ENCODE peak calls at places on chromosomes 2 and 18, in nine cellular contexts. J, N, W, F, C, I, M, V and G are unnamed samples.

GRCh38 chr2:196783431-196784094 is 15.9 kb downstream of the GTF3C3 start:
- DNase-seq in J (no peak), N (peak; percentile 49), W (no peak), F (no peak), C (no peak), I (no peak), M (no peak), V (no peak), G (peak; percentile 61)

GRCh38 chr18:12362473-12363174 is 14.4 kb downstream of the AFG3L2 start:
- DNase-seq in J (no peak), N (no peak), W (no peak), F (no peak), C (no peak), I (no peak), M (no peak), V (no peak), G (no peak)

GRCh38 chr18:45920367-45920766 is 46.8 kb downstream of the EPG5 start:
- DNase-seq in J (peak; percentile 70), N (peak; percentile 30), W (peak; percentile 60), F (peak; percentile 81), C (peak; percentile 90), I (no peak), M (no peak), V (no peak), G (peak; percentile 51)

GRCh38 chr2:84905181-84906107 is at the start of gene TMSB10:
- DNase-seq in J (peak; percentile 90), N (peak; percentile 83), W (peak; percentile 93), F (peak; percentile 86), C (peak; percentile 91), I (peak; percentile 83), M (peak; percentile 81), V (no peak), G (peak; percentile 64)

GRCh38 chr18:3624818-3625716 is 175.1 kb downstream of the TGIF1 start:
- DNase-seq in J (peak; percentile 61), N (peak; percentile 96), W (peak; percentile 42), F (no peak), C (no peak), I (no peak), M (no peak), V (peak; percentile 86), G (peak; percentile 99)

GRCh38 chr2:205679410-205680009 is 2.8 kb upstream of the NRP2 start:
- DNase-seq in J (no peak), N (no peak), W (no peak), F (no peak), C (no peak), I (no peak), M (no peak), V (no peak), G (no peak)

GRCh38 chr2:127092306-127092705 is 14.6 kb downstream of the BIN1 start:
- DNase-seq in J (no peak), N (no peak), W (no peak), F (no peak), C (no peak), I (no peak), M (no peak), V (no peak), G (no peak)

GRCh38 chr2:224982226-224982625 is 60.0 kb downstream of the DOCK10 start:
- DNase-seq in J (no peak), N (peak; percentile 29), W (no peak), F (no peak), C (no peak), I (peak; percentile 22), M (no peak), V (no peak), G (peak; percentile 23)

GRCh38 chr2:37417321-37417720 is 72.9 kb downstream of the QPCT start:
- DNase-seq in J (no peak), N (peak; percentile 36), W (no peak), F (no peak), C (no peak), I (no peak), M (no peak), V (no peak), G (peak; percentile 65)

GRCh38 chr2:197707316-197708213 is 2.4 kb downstream of the MARS2 start:
- DNase-seq in J (no peak), N (peak; percentile 44), W (no peak), F (no peak), C (no peak), I (no peak), M (no peak), V (peak; percentile 24), G (peak; percentile 45)

GRCh38 chr2:120949027-120949956 is 213.6 kb downstream of the GLI2 start:
- DNase-seq in J (no peak), N (no peak), W (no peak), F (no peak), C (peak; percentile 73), I (no peak), M (no peak), V (no peak), G (no peak)

GRCh38 chr2:205024822-205025518 is 479.7 kb downstream of the PARD3B start:
- DNase-seq in J (no peak), N (peak; percentile 96), W (peak; percentile 13), F (no peak), C (no peak), I (no peak), M (no peak), V (peak; percentile 47), G (peak; percentile 97)

DNA sequence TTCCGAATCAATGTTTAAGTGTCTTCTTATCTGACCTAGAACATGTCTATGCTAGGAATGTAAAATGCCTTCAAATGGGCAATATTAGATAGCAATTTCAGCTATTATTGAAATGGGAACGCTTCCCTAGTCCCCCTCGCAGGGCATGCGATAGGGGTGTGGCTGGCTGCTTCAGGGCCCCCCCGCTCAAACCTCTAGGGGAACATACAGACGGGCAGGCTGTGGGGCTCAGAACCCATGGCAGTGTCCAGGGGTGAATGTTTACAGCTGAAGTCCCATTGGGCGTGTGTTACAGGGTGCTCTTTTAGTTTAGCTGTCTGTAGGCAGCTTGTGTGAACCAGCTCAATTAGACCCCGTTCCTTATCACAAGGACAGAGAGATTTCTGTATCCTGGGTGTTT is 315.9 kb downstream of the DSEL start:
- DNase-seq in J (no peak), N (no peak), W (no peak), F (no peak), C (no peak), I (no peak), M (no peak), V (no peak), G (no peak)
- TF ChIP-seq CTCF in J (no peak), N (no peak), W (no peak), F (no peak), C (no peak), I (no peak), M (no peak), V (no peak), G (no peak)

GRCh38 chr18:73136134-73136533 is 268.3 kb upstream of the NETO1 start:
- DNase-seq in J (no peak), N (no peak), W (no peak), F (no peak), C (no peak), I (no peak), M (no peak), V (no peak), G (peak; percentile 1)
- TF ChIP-seq CTCF in J (no peak), N (peak; percentile 21), W (no peak), F (peak; percentile 24), C (peak; percentile 9), I (peak; percentile 66), M (peak; percentile 49), V (no peak), G (peak; percentile 33)

DNA sequence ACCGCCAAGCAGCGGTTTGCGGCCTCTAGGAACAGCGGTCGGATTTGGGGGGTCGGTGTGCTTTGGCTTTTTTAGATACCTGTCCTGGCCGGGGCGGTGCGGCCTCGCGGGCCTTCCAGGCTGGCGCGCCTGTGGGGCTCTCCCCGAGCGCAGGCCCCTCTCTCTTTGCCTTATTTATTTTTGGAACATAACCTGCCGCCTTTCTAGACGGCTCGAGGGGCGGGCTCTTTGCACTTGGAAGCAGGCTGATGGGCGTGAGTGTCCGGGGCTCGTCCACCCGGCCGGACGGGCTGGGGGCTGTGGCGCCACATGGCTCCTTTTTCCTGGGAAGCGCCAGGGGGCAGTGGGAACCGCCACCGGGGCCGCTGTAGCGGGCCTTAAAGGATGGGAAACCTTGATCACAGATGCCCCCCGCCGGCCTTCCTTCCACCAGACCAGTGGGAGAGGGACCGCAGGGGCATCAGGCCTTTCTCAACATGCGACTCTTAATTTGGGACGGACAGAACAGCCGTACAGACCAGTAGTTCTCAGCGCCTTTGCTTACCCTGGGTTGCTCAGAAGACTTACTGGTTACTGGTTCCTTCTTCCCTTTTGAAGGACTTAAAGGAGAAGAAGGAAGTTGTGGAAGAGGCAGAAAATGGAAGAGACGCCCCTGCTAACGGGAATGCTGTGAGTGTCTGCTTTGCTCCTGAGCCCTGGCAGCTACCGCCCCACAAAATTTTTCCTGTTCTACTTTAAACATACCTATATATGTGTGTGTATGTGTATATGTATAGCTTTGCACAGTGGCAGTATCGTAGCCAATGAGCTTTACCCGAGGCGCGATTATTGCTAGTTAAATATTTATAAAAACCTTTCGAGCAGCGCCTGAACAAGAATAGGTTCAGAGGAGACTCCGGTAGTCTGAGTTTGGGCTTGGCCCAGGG is 2.7 kb downstream of the PTMA start:
- DNase-seq in J (peak; percentile 39), N (no peak), W (peak; percentile 54), F (peak; percentile 20), C (no peak), I (no peak), M (no peak), V (no peak), G (no peak)
- TF ChIP-seq CTCF in J (no peak), N (peak; percentile 53), W (no peak), F (no peak), C (no peak), I (no peak), M (no peak), V (no peak), G (no peak)

GRCh38 chr18:44513233-44513632 is 167.5 kb upstream of the SETBP1 start:
- DNase-seq in J (no peak), N (no peak), W (no peak), F (no peak), C (no peak), I (no peak), M (no peak), V (no peak), G (no peak)

GRCh38 chr18:44508474-44508873 is 172.2 kb upstream of the SETBP1 start:
- DNase-seq in J (no peak), N (no peak), W (no peak), F (no peak), C (no peak), I (no peak), M (no peak), V (no peak), G (no peak)

GRCh38 chr18:44507729-44508325 is 172.9 kb upstream of the SETBP1 start:
- DNase-seq in J (peak; percentile 35), N (peak; percentile 21), W (peak; percentile 26), F (no peak), C (no peak), I (no peak), M (no peak), V (no peak), G (no peak)

GRCh38 chr18:44509048-44509447 is 171.6 kb upstream of the SETBP1 start:
- DNase-seq in J (no peak), N (no peak), W (no peak), F (no peak), C (no peak), I (no peak), M (no peak), V (no peak), G (no peak)

DNA sequence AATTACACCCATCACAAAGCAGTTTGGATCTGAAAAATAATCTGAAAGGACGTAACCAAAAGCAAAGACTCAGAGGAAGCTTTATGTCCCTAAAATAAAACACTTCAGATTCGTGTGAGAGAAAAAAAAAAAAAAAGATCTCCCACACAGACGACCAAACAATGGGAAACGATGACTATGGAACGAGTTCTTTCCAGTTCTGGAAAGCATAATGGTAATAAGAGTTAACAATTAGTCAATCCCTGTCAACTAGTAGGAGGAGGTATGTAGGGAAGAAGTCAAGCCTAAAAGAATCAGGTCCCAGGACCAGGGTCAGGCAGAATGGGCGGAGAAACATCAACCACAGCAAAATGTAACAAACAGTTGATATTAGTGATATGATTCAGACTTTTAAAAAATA is 170.3 kb upstream of the SETBP1 start:
- DNase-seq in J (no peak), N (no peak), W (no peak), F (no peak), C (no peak), I (no peak), M (no peak), V (no peak), G (no peak)
- TF ChIP-seq CTCF in J (no peak), N (no peak), W (no peak), F (no peak), C (no peak), I (no peak), M (no peak), V (no peak), G (no peak)